ENCODE peak calls at places on chromosomes 11 and 22, in ten cellular contexts. T is Kasumi-1; B is CD4-positive, CD25-positive, alpha-beta regulatory T cell; Z is effector CD8-positive, alpha-beta T cell; D is type B pancreatic cell; L is effector memory CD4-positive, alpha-beta T cell; F is hippocampal formation; S is NCI-H1417; J is hypothalamus; M is SW 1271. C is an unnamed sample.

GRCh38 chr11:125872138-125872491 is 15.4 kb upstream of the HYLS1 start:
- DNase-seq in T (peak; percentile 9), B (no peak), Z (no peak), D (no peak), L (no peak), F (no peak), S (no peak), J (no peak), M (no peak), C (no peak)

GRCh38 chr11:119000906-119001305 is 3.0 kb downstream of the CENATAC start:
- DNase-seq in T (no peak), B (no peak), Z (no peak), D (no peak), L (no peak), F (no peak), S (no peak), J (no peak), M (no peak), C (no peak)

GRCh38 chr11:45048313-45048841 is 97.7 kb upstream of the TP53I11 start:
- DNase-seq in T (no peak), B (no peak), Z (no peak), D (no peak), L (no peak), F (no peak), S (no peak), J (no peak), M (no peak), C (no peak)

GRCh38 chr11:251550-251949 is 14.8 kb downstream of the PSMD13 start:
- DNase-seq in T (no peak), B (no peak), Z (no peak), D (no peak), L (no peak), F (no peak), S (no peak), J (no peak), M (no peak), C (no peak)

GRCh38 chr11:47869548-47870393 is 21.6 kb upstream of the NUP160 start:
- DNase-seq in T (no peak), B (no peak), Z (no peak), D (no peak), L (no peak), F (no peak), S (no peak), J (no peak), M (peak; percentile 25), C (no peak)

GRCh38 chr11:9972917-9973504 is 309.1 kb downstream of the SWAP70 start:
- DNase-seq in T (peak; percentile 68), B (no peak), Z (no peak), D (no peak), L (no peak), F (peak; percentile 26), S (peak; percentile 21), J (no peak), M (peak; percentile 45), C (peak; percentile 60)

GRCh38 chr11:86816251-86816726 is 15.9 kb downstream of the PRSS23 start:
- DNase-seq in T (no peak), B (no peak), Z (no peak), D (no peak), L (no peak), F (no peak), S (no peak), J (no peak), M (peak; percentile 48), C (no peak)

GRCh38 chr11:13465909-13466371 is 2.9 kb upstream of the BTBD10 start:
- DNase-seq in T (peak; percentile 68), B (no peak), Z (no peak), D (no peak), L (no peak), F (peak; percentile 34), S (peak; percentile 30), J (no peak), M (peak; percentile 60), C (no peak)

GRCh38 chr11:91100432-91100831 is 877.6 kb upstream of the CHORDC1 start:
- DNase-seq in T (no peak), B (no peak), Z (no peak), D (no peak), L (no peak), F (no peak), S (no peak), J (no peak), M (no peak), C (peak; percentile 13)

GRCh38 chr11:97963528-97964331 is 1057.0 kb upstream of the CNTN5 start:
- DNase-seq in T (peak; percentile 5), B (no peak), Z (no peak), D (no peak), L (no peak), F (no peak), S (no peak), J (no peak), M (no peak), C (peak; percentile 20)

GRCh38 chr22:49176956-49177355 is 650.7 kb downstream of the BRD1 start:
- DNase-seq in T (no peak), B (no peak), Z (no peak), D (no peak), L (no peak), F (no peak), S (no peak), J (no peak), M (no peak), C (no peak)

GRCh38 chr11:82995754-82996398 is 75.8 kb downstream of the RAB30 start:
- DNase-seq in T (no peak), B (no peak), Z (no peak), D (no peak), L (no peak), F (no peak), S (peak; percentile 33), J (no peak), M (no peak), C (no peak)

GRCh38 chr22:38871360-38872171 is 450 bp downstream of the CBX6 start:
- DNase-seq in T (peak; percentile 14), B (peak; percentile 18), Z (no peak), D (peak; percentile 70), L (peak; percentile 21), F (no peak), S (peak; percentile 39), J (no peak), M (no peak), C (peak; percentile 57)

GRCh38 chr11:61163714-61164609 is 2.7 kb upstream of the VPS37C start:
- DNase-seq in T (peak; percentile 58), B (no peak), Z (no peak), D (no peak), L (no peak), F (no peak), S (no peak), J (no peak), M (no peak), C (no peak)

GRCh38 chr22:46295277-46295971 is 1.2 kb upstream of the GTSE1 start:
- DNase-seq in T (no peak), B (no peak), Z (no peak), D (no peak), L (no peak), F (no peak), S (peak; percentile 24), J (no peak), M (no peak), C (no peak)

GRCh38 chr22:27238935-27239510 is 562.5 kb downstream of the MN1 start:
- DNase-seq in T (no peak), B (no peak), Z (no peak), D (no peak), L (no peak), F (no peak), S (no peak), J (no peak), M (peak; percentile 57), C (peak; percentile 38)

GRCh38 chr22:18110194-18110943 is at the start of gene TUBA8:
- DNase-seq in T (peak; percentile 36), B (no peak), Z (no peak), D (no peak), L (no peak), F (no peak), S (peak; percentile 77), J (no peak), M (no peak), C (peak; percentile 29)

GRCh38 chr11:95977534-95978174 is 53.7 kb upstream of the MTMR2 start:
- DNase-seq in T (no peak), B (no peak), Z (no peak), D (no peak), L (no peak), F (no peak), S (no peak), J (no peak), M (no peak), C (no peak)

GRCh38 chr22:45608763-45609180 is 62.9 kb upstream of the ATXN10 start:
- DNase-seq in T (peak; percentile 82), B (no peak), Z (no peak), D (no peak), L (peak; percentile 2), F (no peak), S (no peak), J (no peak), M (peak; percentile 38), C (no peak)

GRCh38 chr11:118435233-118435892 is 929 bp upstream of the KMT2A start:
- DNase-seq in T (peak; percentile 89), B (peak; percentile 69), Z (peak; percentile 45), D (peak; percentile 86), L (peak; percentile 58), F (no peak), S (peak; percentile 97), J (peak; percentile 49), M (peak; percentile 57), C (peak; percentile 91)

GRCh38 chr22:37020192-37020479 is 594 bp downstream of the MPST start:
- DNase-seq in T (peak; percentile 65), B (no peak), Z (no peak), D (no peak), L (no peak), F (peak; percentile 33), S (peak; percentile 53), J (peak; percentile 63), M (peak; percentile 37), C (peak; percentile 48)

GRCh38 chr11:66080055-66080817 is 10.2 kb downstream of the PACS1 start:
- DNase-seq in T (peak; percentile 11), B (peak; percentile 64), Z (peak; percentile 34), D (no peak), L (peak; percentile 70), F (no peak), S (no peak), J (no peak), M (peak; percentile 23), C (no peak)

GRCh38 chr11:105229257-105229656 is 89.7 kb upstream of the CARD18 start:
- DNase-seq in T (no peak), B (no peak), Z (no peak), D (no peak), L (no peak), F (no peak), S (no peak), J (no peak), M (no peak), C (no peak)

GRCh38 chr22:45889539-45890350 is 87.2 kb downstream of the WNT7B start:
- DNase-seq in T (no peak), B (no peak), Z (no peak), D (no peak), L (no peak), F (no peak), S (no peak), J (no peak), M (no peak), C (no peak)

GRCh38 chr22:24703101-24703500 is 71.4 kb downstream of the PIWIL3 start:
- DNase-seq in T (no peak), B (no peak), Z (no peak), D (no peak), L (no peak), F (no peak), S (peak; percentile 10), J (no peak), M (no peak), C (no peak)

GRCh38 chr11:77172666-77172982 is 44.6 kb downstream of the MYO7A start:
- DNase-seq in T (no peak), B (no peak), Z (no peak), D (no peak), L (no peak), F (no peak), S (no peak), J (no peak), M (no peak), C (no peak)

GRCh38 chr22:31496735-31497146 is 405 bp downstream of the SFI1 start:
- DNase-seq in T (peak; percentile 30), B (peak; percentile 43), Z (peak; percentile 35), D (no peak), L (no peak), F (no peak), S (no peak), J (peak; percentile 31), M (peak; percentile 22), C (no peak)

GRCh38 chr22:48305726-48306235 is 1521.9 kb downstream of the BRD1 start:
- DNase-seq in T (no peak), B (no peak), Z (no peak), D (no peak), L (no peak), F (no peak), S (no peak), J (no peak), M (no peak), C (no peak)